ENCODE peak calls at places on chromosomes 3 and 15, in five cellular contexts. M, O, N, Y and D are unnamed samples. For H3K9me3, the result is how much of the 10 kb centered on the place peaks cover.

GRCh38 chr3:112778298-112779008 is 68.2 kb downstream of the CD200R1L start:
- DNase-seq in N (no peak), Y (no peak), O (peak), M (no peak), D (no peak)

GRCh38 chr3:127170794-127171193 is 22.1 kb upstream of the PRR23E start:
- DNase-seq in N (peak), O (peak), Y (peak), M (no peak), D (no peak)

GRCh38 chr3:30293621-30294240 is 312.7 kb upstream of the TGFBR2 start:
- DNase-seq in O (no peak), Y (no peak), N (no peak), M (no peak), D (no peak)

GRCh38 chr3:118628704-118629341 is 405.8 kb downstream of the IGSF11 start:
- DNase-seq in Y (peak), M (peak), O (peak), N (peak), D (peak)

GRCh38 chr3:4506559-4507009 is 13.4 kb downstream of the ITPR1 start:
- DNase-seq in N (no peak), M (no peak), O (no peak), Y (no peak), D (no peak)

GRCh38 chr15:89654311-89654761 is 931 bp downstream of the KIF7 start:
- DNase-seq in M (no peak), N (no peak), O (no peak), Y (no peak), D (no peak)

GRCh38 chr3:72021531-72021930 is 236.6 kb upstream of the PROK2 start:
- DNase-seq in O (no peak), M (no peak), Y (no peak), N (no peak), D (no peak)

GRCh38 chr3:143263844-143264243 is 144.3 kb downstream of the CHST2 start:
- DNase-seq in Y (no peak), O (peak), M (no peak), N (no peak), D (no peak)

GRCh38 chr3:28171962-28172361 is 69.5 kb upstream of the CMC1 start:
- DNase-seq in N (no peak), O (no peak), Y (no peak), M (no peak), D (no peak)

GRCh38 chr15:58021332-58022230 is 43.9 kb downstream of the ALDH1A2 start:
- DNase-seq in O (no peak), Y (no peak), M (no peak), N (no peak), D (no peak)

GRCh38 chr15:58026552-58026951 is 39.0 kb downstream of the ALDH1A2 start:
- DNase-seq in N (no peak), O (no peak), M (no peak), Y (no peak), D (no peak)

GRCh38 chr15:58026051-58026450 is 39.5 kb downstream of the ALDH1A2 start:
- DNase-seq in M (no peak), N (no peak), O (peak), Y (no peak), D (no peak)
- H3K9me3 ChIP-seq in M (under half), N (under half), O (under half), Y (half or more), D (under half)

DNA sequence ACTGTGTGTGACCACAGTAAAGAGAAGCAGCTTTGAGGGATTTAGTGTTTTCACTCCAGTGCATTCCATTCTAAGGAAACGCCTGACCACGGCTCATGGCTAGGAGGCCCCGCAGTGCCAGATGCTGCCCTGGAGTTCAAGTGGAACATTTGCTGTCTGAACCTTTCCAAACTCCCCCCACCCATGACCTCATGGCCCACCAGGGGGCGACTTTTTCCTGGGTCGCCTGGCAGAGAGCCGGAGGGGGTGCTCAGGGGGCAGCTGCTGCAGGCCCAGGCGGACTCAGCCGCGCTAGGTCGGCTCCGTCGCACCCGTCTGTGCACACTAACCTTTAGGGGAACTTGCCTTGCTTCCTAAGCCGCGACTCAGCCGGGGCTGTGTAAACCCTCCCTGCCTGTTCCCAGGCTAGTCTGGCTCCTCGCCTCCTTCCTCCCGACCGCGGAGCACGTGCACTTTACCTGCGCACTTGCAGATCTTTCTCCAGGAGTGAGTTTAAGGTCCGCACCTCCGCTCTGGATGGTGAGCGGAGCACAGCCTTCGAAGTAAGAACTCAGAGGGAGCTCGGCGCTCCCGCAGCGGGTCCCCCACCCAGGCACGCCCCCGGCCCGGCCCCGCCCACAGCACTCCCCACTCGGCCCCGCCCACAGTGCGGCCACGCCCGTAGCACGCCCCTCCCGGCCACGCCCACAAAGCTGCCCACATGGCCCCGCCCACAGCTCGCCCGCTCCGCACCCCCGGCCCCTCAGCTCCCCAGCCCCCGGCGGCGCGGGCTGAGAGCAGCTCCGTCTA is at the start of gene OCA2:
- DNase-seq in M (peak), N (peak), O (no peak), Y (peak), D (peak)
- H3K4me3 ChIP-seq in M (no peak), N (peak), O (no peak), Y (peak), D (peak)

GRCh38 chr15:79924379-79924778 is 27.6 kb upstream of the MTHFS start:
- DNase-seq in O (no peak), Y (no peak), M (no peak), N (no peak), D (no peak)
- H3K27ac ChIP-seq in O (peak), Y (peak), M (peak), N (peak), D (no peak)

DNA sequence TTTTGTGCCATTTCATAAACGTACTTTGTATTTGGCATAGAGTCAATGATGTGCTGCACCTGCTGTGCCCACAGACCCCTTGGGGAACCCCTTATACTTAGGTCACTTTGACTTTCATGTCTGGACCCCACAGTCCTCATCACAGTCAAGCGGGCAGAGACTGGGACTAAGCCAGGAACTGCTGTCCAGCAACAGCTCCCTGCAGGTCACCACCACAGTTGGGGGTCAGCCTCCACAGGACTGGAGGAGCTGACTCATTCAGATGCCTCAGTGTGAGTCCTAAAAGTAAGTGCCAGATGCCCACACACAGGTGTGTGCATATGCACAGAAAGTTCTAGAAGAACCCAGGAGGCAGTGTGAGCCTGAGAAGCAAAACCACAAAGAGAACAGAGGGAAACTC is 339.8 kb downstream of the GABRB3 start:
- DNase-seq in Y (no peak), O (no peak), M (no peak), N (no peak), D (no peak)
- H3K9me3 ChIP-seq in Y (under half), O (under half), M (under half), N (under half), D (under half)